ENCODE peak calls at places on chromosome 14, in seven cellular contexts. D is natural killer cell, E is NB4, Y is cardiac muscle cell, G is nephron progenitor cell, F is type B pancreatic cell, M is A549. Z is an unnamed sample.

GRCh38 chr14:83842536-83842935 is 1687.4 kb upstream of the FLRT2 start:
- DNase-seq in G (no peak), D (no peak), F (no peak), Y (no peak), M (no peak), E (no peak), Z (no peak)

GRCh38 chr14:37122919-37123639 is 49.3 kb downstream of the SLC25A21 start:
- DNase-seq in D (no peak), F (no peak), M (no peak), Y (no peak), G (no peak), E (no peak), Z (no peak)

GRCh38 chr14:52906141-52906601 is 44.7 kb downstream of the FERMT2 start:
- DNase-seq in Y (peak; percentile 72), D (no peak), G (no peak), F (no peak), M (no peak), E (no peak), Z (no peak)

GRCh38 chr14:80215756-80216581 is 4.7 kb upstream of the DIO2 start:
- DNase-seq in M (peak; percentile 87), F (no peak), Y (peak; percentile 66), D (no peak), E (no peak), G (no peak), Z (no peak)

GRCh38 chr14:63840981-63841380 is 11.8 kb upstream of the SYNE2 start:
- DNase-seq in E (no peak), F (no peak), G (no peak), M (no peak), D (peak; percentile 68), Y (no peak), Z (no peak)

GRCh38 chr14:21072102-21072501 is 2.0 kb downstream of the ARHGEF40 start:
- DNase-seq in F (no peak), D (no peak), G (no peak), Y (peak; percentile 77), E (peak; percentile 95), M (peak; percentile 32), Z (no peak)

GRCh38 chr14:55245657-55246268 is 25.5 kb upstream of the FBXO34 start:
- DNase-seq in E (peak; percentile 42), G (no peak), Y (peak; percentile 47), F (no peak), D (no peak), M (no peak), Z (peak; percentile 34)

GRCh38 chr14:97776890-97777564 is 979.8 kb downstream of the VRK1 start:
- DNase-seq in M (no peak), E (peak; percentile 22), D (no peak), G (no peak), F (no peak), Y (no peak), Z (no peak)

GRCh38 chr14:69685716-69686115 is 74.3 kb downstream of the SUSD6 start:
- DNase-seq in M (no peak), F (no peak), D (no peak), E (no peak), Y (peak; percentile 81), G (no peak), Z (no peak)

GRCh38 chr14:93727039-93727740 is 61.1 kb downstream of the PRIMA1 start:
- DNase-seq in Y (no peak), E (no peak), F (no peak), M (no peak), G (peak; percentile 38), D (no peak), Z (no peak)

GRCh38 chr14:99132821-99133562 is 139.0 kb downstream of the BCL11B start:
- DNase-seq in G (no peak), M (no peak), F (no peak), D (no peak), Y (no peak), E (no peak), Z (peak; percentile 1)

GRCh38 chr14:37116933-37117844 is 55.2 kb downstream of the SLC25A21 start:
- DNase-seq in G (no peak), Y (no peak), F (no peak), E (peak; percentile 49), M (peak; percentile 40), D (no peak), Z (no peak)

GRCh38 chr14:59249029-59249428 is 60.6 kb downstream of the DAAM1 start:
- DNase-seq in D (no peak), Y (no peak), M (no peak), G (no peak), E (no peak), F (no peak), Z (no peak)

GRCh38 chr14:99230271-99231141 is 41.5 kb downstream of the BCL11B start:
- DNase-seq in M (no peak), G (no peak), F (no peak), D (peak; percentile 78), Y (no peak), E (peak; percentile 15), Z (no peak)

GRCh38 chr14:20855652-20856291 is 35.4 kb upstream of the RNASE3 start:
- DNase-seq in D (peak; percentile 21), F (no peak), G (peak; percentile 55), Y (peak; percentile 85), E (peak; percentile 80), M (peak; percentile 69), Z (peak; percentile 65)

GRCh38 chr14:33509927-33510535 is 440.8 kb downstream of the EGLN3 start:
- DNase-seq in E (no peak), F (no peak), M (no peak), D (no peak), Y (peak; percentile 85), G (peak; percentile 10), Z (no peak)

GRCh38 chr14:22502007-22502406 is 87.0 kb downstream of the DAD1 start:
- DNase-seq in G (no peak), Y (no peak), F (no peak), D (no peak), M (no peak), E (no peak), Z (no peak)

GRCh38 chr14:65239143-65239672 is 136.9 kb upstream of the MAX start:
- DNase-seq in Y (peak; percentile 97), F (no peak), D (no peak), G (no peak), E (no peak), M (no peak), Z (no peak)

GRCh38 chr14:96823652-96824051 is 26.5 kb downstream of the VRK1 start:
- DNase-seq in E (no peak), F (no peak), D (no peak), G (no peak), M (no peak), Y (no peak), Z (no peak)

GRCh38 chr14:95311752-95312151 is 8.0 kb downstream of the CLMN start:
- DNase-seq in E (peak; percentile 40), F (no peak), Y (peak; percentile 16), G (no peak), M (peak; percentile 56), D (no peak), Z (no peak)
- TF ChIP-seq CTCF in E (no peak), F (no peak), Y (no peak), G (no peak), M (no peak), D (no peak), Z (no peak)

DNA sequence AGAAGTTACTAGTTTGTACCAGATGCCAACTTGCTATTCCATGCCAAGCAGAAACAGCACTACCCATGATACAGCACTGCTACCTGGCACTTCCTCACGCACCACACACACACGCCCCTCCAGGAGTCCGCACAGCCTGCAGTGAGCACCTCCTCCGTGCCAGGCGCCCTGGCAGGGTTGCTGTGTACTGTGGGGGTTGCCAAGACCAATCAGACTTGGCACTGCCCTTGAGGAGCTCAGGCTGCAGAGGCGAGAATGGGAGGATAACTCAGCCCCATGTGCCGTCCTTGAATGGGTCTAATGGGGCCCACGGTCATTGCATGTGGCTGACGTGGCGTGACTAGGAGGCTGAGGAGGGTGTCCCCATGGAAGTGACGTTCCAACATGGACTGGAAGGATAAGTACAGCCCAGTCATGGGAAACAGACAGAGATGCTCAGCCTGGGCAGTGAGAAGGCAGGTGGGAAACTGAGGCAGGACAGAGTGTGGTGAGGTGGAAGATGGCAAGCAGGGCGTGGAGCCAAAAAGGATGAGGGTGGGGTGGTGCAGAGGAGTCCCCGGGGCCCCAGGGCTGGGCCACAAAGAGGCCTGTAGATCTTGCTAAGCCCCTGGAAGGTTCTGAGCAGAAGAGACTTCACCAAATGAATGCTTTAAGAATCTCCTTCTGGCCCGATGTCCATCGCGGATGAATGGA is 65.3 kb upstream of the C14orf180 start:
- DNase-seq in Y (no peak), E (no peak), M (no peak), F (peak; percentile 58), G (no peak), D (no peak), Z (no peak)
- TF ChIP-seq CTCF in Y (no peak), E (no peak), M (no peak), F (no peak), G (no peak), D (no peak), Z (no peak)

DNA sequence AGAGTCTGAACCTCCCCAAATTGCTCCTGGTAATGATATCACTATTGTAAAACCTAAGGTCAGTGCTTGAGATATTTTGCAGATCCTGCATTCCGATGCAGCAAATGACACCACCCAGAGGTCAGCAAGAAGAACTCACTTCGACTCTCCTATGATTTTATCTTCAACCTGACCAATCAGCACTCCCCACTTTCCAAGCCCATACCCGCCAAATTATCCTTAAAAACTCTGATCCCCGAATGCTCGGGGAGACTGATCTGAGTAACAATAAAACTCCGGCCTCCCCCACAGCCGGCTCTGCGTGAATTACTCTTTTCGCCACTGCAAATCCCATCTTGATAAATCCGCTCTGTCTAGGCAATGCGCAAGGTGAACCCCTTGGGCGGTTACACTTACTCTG is 1.2 kb downstream of the NPC2 start:
- DNase-seq in E (peak; percentile 62), G (no peak), M (peak; percentile 50), F (no peak), D (no peak), Y (peak; percentile 44), Z (no peak)
- TF ChIP-seq CTCF in E (peak; percentile 29), G (peak; percentile 10), M (peak; percentile 46), F (peak; percentile 52), D (peak; percentile 10), Y (peak; percentile 27), Z (peak; percentile 15)

GRCh38 chr14:106686533-106686932 is 1160.2 kb downstream of the TMEM121 start:
- DNase-seq in M (no peak), Y (no peak), D (no peak), E (no peak), F (no peak), G (no peak), Z (no peak)

GRCh38 chr14:106690333-106690891 is 1164.0 kb downstream of the TMEM121 start:
- DNase-seq in M (no peak), F (no peak), Y (no peak), G (no peak), E (no peak), D (no peak), Z (no peak)

GRCh38 chr14:106694638-106695393 is 1168.4 kb downstream of the TMEM121 start:
- DNase-seq in M (no peak), D (peak; percentile 70), E (peak; percentile 81), Y (no peak), F (no peak), G (no peak), Z (no peak)

DNA sequence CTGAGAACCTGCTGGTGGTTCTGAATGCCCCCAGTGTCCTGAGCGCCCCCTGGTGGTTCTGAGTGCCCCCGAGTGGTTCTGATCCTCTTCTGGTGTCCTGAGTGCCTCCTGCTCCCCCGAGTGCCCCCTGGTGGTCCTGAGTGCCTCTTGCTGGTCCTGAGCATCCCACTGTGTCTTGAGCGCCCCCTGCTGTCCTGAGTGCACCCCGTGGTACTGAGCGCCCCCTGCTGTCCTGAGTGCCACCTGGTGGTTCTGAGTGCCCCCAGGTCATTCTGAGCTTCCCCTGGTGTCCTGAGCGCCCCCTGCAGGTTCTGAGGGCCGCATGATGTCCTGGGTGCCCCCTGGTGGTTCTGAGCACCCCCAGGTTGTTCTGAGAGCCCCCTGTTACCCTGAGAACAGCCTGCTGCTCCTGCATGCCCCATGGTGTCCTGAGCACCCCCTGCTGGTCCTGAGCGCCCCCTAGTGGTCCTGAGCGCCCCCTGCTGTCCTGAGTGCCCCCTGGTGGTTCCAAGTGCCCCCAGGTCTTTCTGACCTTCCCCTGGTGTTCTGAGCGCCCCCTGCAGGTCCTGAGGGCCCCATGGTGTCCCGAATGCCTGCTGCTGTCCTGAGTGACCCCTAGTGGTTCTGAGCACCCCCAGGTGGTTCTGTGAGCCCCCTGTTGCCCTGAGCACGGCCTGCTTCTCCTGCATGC is 1165.4 kb downstream of the TMEM121 start:
- DNase-seq in M (no peak), F (peak; percentile 71), G (peak; percentile 2), D (peak; percentile 44), Y (no peak), E (peak; percentile 77), Z (no peak)
- TF ChIP-seq CTCF in M (no peak), F (peak; percentile 25), G (no peak), D (peak; percentile 44), Y (no peak), E (peak; percentile 88), Z (peak; percentile 29)

Z was measured in endothelial cell.